ENCODE peak calls at places on chromosomes 5 and 9, in six cellular contexts. A is spleen, H is prostate gland, T is transverse colon, O is sigmoid colon, Y is HepG2. N is an unnamed sample.
A peak's percentile ranks its signal among the peaks of the same experiment; 100 is the strongest.

GRCh38 chr9:129007766-129008468 is 20.2 kb downstream of the SH3GLB2 start:
- DNase-seq in Y (no peak), H (no peak), T (no peak), O (no peak), A (no peak), N (no peak)

GRCh38 chr9:121242219-121242954 is 25.6 kb upstream of the GSN start:
- DNase-seq in O (no peak), Y (no peak), H (no peak), T (no peak), A (no peak), N (no peak)

GRCh38 chr9:132896264-132896663 is 17.6 kb downstream of the SPACA9 start:
- DNase-seq in H (no peak), A (no peak), T (no peak), O (no peak), Y (no peak), N (no peak)

GRCh38 chr9:18438300-18438925 is 35.5 kb upstream of the ADAMTSL1 start:
- DNase-seq in A (no peak), H (peak; percentile 6), O (peak; percentile 77), Y (no peak), T (no peak), N (peak; percentile 29)

GRCh38 chr5:170791325-170791954 is 7.9 kb downstream of the GABRP start:
- DNase-seq in O (no peak), Y (peak; percentile 27), A (no peak), H (peak; percentile 78), T (peak; percentile 65), N (peak; percentile 86)

GRCh38 chr9:81685763-81686613 is 3.4 kb downstream of the TLE1 start:
- DNase-seq in Y (peak; percentile 46), A (no peak), T (no peak), O (no peak), H (peak; percentile 48), N (no peak)

GRCh38 chr9:116327702-116328440 is 174.3 kb downstream of the PAPPA start:
- DNase-seq in A (no peak), T (no peak), Y (no peak), H (no peak), O (no peak), N (no peak)

GRCh38 chr5:14457475-14457874 is 124.1 kb upstream of the OTULINL start:
- DNase-seq in H (no peak), A (no peak), T (no peak), Y (no peak), O (no peak), N (no peak)

GRCh38 chr5:143153332-143154119 is 250.0 kb downstream of the NR3C1 start:
- DNase-seq in O (peak; percentile 93), A (no peak), T (peak; percentile 57), Y (no peak), H (peak; percentile 30), N (peak; percentile 55)

GRCh38 chr9:91886433-91887031 is 63.5 kb downstream of the ROR2 start:
- DNase-seq in A (peak; percentile 72), Y (no peak), T (no peak), O (no peak), H (no peak), N (no peak)

GRCh38 chr5:181099453-181100086 is 31.4 kb downstream of the OR2V1 start:
- DNase-seq in A (no peak), Y (no peak), H (no peak), O (no peak), T (no peak), N (no peak)

GRCh38 chr5:76165961-76166360 is 82.8 kb downstream of the SV2C start:
- DNase-seq in A (no peak), H (no peak), O (no peak), T (no peak), Y (no peak), N (no peak)
- H3K4me1 ChIP-seq in A (no peaks in the 10 kb centered on the region), H (no peaks in the 10 kb centered on the region), O (no peaks in the 10 kb centered on the region), T (no peaks in the 10 kb centered on the region), Y (no peaks in the 10 kb centered on the region), N (no peaks in the 10 kb centered on the region)

GRCh38 chr9:21972361-21972760 is 21.8 kb downstream of the CDKN2A start:
- DNase-seq in A (no peak), T (no peak), H (no peak), O (no peak), Y (no peak), N (no peak)

GRCh38 chr9:21976334-21976875 is 17.8 kb downstream of the CDKN2A start:
- DNase-seq in H (no peak), A (no peak), Y (no peak), T (no peak), O (no peak), N (no peak)

GRCh38 chr9:21970800-21971620 is 23.2 kb downstream of the CDKN2A start:
- DNase-seq in A (no peak), O (no peak), H (no peak), Y (no peak), T (no peak), N (no peak)

GRCh38 chr9:21974230-21974541 is 20.0 kb downstream of the CDKN2A start:
- DNase-seq in O (no peak), Y (no peak), T (no peak), H (no peak), A (no peak), N (no peak)

GRCh38 chr9:21974542-21975409 is 19.4 kb downstream of the CDKN2A start:
- DNase-seq in A (peak; percentile 83), Y (no peak), H (no peak), O (no peak), T (no peak), N (peak; percentile 61)
- TF ChIP-seq POLR2AphosphoS5 in A (peak; percentile 42), Y (no peak), H (no peak), O (no peak), T (no peak), N (no peak)

GRCh38 chr5:141650851-141651727 is at the start of gene FCHSD1:
- DNase-seq in H (peak; percentile 88), T (peak; percentile 94), A (peak; percentile 98), O (peak; percentile 95), Y (peak; percentile 63), N (peak; percentile 93)
- TF ChIP-seq POLR2A in H (peak; percentile 54), T (peak; percentile 36), A (no peak), O (no peak), Y (no peak), N (no peak)

GRCh38 chr9:92970467-92970923 is 23.2 kb downstream of the FGD3 start:
- DNase-seq in A (no peak), Y (no peak), T (no peak), O (no peak), H (no peak), N (peak; percentile 8)
- H3K4me1 ChIP-seq in A (peaks cover 91% of the 10 kb centered on the region), Y (peaks cover 29% of the 10 kb centered on the region), T (no peaks in the 10 kb centered on the region), O (no peaks in the 10 kb centered on the region), H (no peaks in the 10 kb centered on the region), N (no peaks in the 10 kb centered on the region)

DNA sequence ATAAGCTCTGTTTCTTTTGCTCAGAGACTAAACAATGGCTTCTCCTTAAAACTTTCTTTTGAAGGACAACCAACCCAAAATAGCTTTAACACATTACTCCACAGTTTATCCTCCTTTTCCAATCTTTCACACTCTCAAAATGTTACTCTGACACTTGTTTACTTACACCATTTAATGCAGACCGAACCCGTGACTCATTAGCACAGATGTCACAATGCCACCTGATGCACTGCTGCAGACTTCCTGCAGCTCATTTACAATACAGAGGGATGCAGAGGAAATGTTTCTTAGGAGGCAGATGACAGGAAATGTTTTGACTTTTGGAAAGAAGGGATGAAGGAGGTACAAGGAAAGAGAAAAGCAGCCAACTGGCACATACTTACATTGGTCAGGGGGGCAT is 39.1 kb downstream of the DROSHA start:
- DNase-seq in H (no peak), T (no peak), O (no peak), A (no peak), Y (no peak), N (no peak)
- TF ChIP-seq POLR2AphosphoS5 in H (no peak), T (no peak), O (no peak), A (no peak), Y (no peak), N (peak; percentile 65)

GRCh38 chr9:135479469-135480052 is at the start of gene PPP1R26:
- DNase-seq in T (peak; percentile 42), Y (no peak), A (no peak), H (no peak), O (no peak), N (peak; percentile 48)
- TF ChIP-seq POLR2A in T (no peak), Y (no peak), A (no peak), H (no peak), O (no peak), N (no peak)

GRCh38 chr5:33364406-33364805 is 76.4 kb upstream of the TARS1 start:
- DNase-seq in T (no peak), Y (no peak), A (no peak), H (no peak), O (no peak), N (no peak)
- H3K4me1 ChIP-seq in T (peaks cover 11% of the 10 kb centered on the region), Y (no peaks in the 10 kb centered on the region), A (peaks cover 25% of the 10 kb centered on the region), H (no peaks in the 10 kb centered on the region), O (no peaks in the 10 kb centered on the region), N (no peaks in the 10 kb centered on the region)

GRCh38 chr5:66118294-66118693 is 25.8 kb upstream of the SREK1 start:
- DNase-seq in H (no peak), O (no peak), Y (no peak), A (no peak), T (no peak), N (no peak)

DNA sequence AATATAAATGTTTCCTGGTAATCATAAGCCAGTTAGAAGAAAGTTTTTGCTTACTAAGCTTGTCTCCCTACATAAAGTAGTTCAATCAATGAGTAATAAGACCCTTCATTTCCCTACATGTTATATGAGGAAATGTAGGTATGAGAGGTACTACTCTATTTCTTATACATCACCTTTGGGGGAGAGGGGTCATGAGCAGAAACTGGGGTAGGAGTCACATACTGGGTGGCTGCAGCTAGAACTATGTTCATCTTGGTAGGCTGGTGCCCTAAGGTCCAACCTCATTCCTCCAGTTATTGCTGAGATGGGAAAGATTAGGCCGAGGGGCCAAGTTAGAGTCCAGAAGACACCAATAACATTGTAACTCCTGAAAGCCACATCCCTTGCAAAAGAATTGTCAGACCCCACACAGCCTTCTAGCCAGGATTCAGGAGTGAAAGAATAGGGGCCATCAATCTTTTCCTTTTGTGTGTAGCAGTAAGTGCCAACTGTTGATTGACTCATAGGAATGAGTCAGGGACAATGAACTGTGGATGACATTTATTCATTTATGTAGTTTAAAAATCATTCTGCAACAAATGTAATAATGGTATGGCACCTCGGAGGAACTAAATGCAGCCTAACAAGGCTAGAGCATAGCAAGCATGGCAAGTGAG is 21.6 kb upstream of the SREK1 start:
- DNase-seq in T (no peak), Y (no peak), A (no peak), H (no peak), O (no peak), N (no peak)
- TF ChIP-seq POLR2AphosphoS5 in T (no peak), Y (no peak), A (no peak), H (no peak), O (no peak), N (no peak)